ENCODE peak calls at places on chromosomes 1 and 21, in six cellular contexts. Z is T1000, X is H9, W is A172, O is bronchial epithelial cell, J is HTR-8/SVneo. D is an unnamed sample.

GRCh38 chr1:228964178-228964819 is 229.0 kb downstream of the RHOU start:
- DNase-seq in X (peak), O (peak), Z (no peak), J (peak), W (peak), D (no peak)

GRCh38 chr1:157994081-157994581 is 686 bp downstream of the KIRREL1 start:
- DNase-seq in J (no peak), X (no peak), O (no peak), W (no peak), Z (no peak), D (no peak)

GRCh38 chr1:66732407-66733166 is 19.7 kb upstream of the DYNLT5 start:
- DNase-seq in Z (no peak), X (no peak), J (no peak), W (peak), O (peak), D (no peak)

GRCh38 chr1:181033799-181034391 is at the start of gene MR1:
- DNase-seq in X (no peak), Z (peak), W (peak), J (peak), O (peak), D (no peak)

GRCh38 chr1:230170153-230170547 is 103.1 kb downstream of the GALNT2 start:
- DNase-seq in X (peak), J (no peak), Z (no peak), W (no peak), O (no peak), D (no peak)

GRCh38 chr1:1155258-1155657 is 18.4 kb upstream of the TTLL10 start:
- DNase-seq in W (no peak), J (no peak), Z (no peak), X (no peak), O (no peak), D (no peak)

GRCh38 chr1:236417325-236417724 is 23.2 kb downstream of the EDARADD start:
- DNase-seq in W (no peak), J (no peak), X (no peak), O (no peak), Z (no peak), D (no peak)

GRCh38 chr1:235051521-235051920 is 77.1 kb downstream of the TOMM20 start:
- DNase-seq in O (no peak), W (no peak), Z (no peak), X (no peak), J (no peak), D (no peak)

GRCh38 chr1:206470692-206471414 is 577 bp downstream of the IKBKE start:
- DNase-seq in J (peak), Z (no peak), O (peak), X (peak), W (peak), D (no peak)

GRCh38 chr1:110243146-110243545 is 33.0 kb downstream of the KCNC4 start:
- DNase-seq in O (no peak), Z (no peak), J (no peak), X (no peak), W (no peak), D (no peak)

GRCh38 chr1:30975217-30975616 is 66.7 kb upstream of the SDC3 start:
- DNase-seq in W (no peak), Z (no peak), J (no peak), X (no peak), O (no peak), D (no peak)

GRCh38 chr1:63703661-63704060 is 70.2 kb upstream of the ROR1 start:
- DNase-seq in J (no peak), Z (no peak), W (no peak), O (no peak), X (no peak), D (no peak)

GRCh38 chr1:40857737-40858136 is 4.4 kb downstream of the CITED4 start:
- DNase-seq in W (no peak), X (no peak), O (no peak), Z (no peak), J (no peak), D (no peak)

GRCh38 chr21:38126677-38127271 is 130.0 kb upstream of the KCNJ15 start:
- DNase-seq in W (peak), O (peak), J (peak), Z (peak), X (peak), D (peak)

GRCh38 chr1:19949016-19949415 is 25.6 kb upstream of the PLA2G2E start:
- DNase-seq in Z (no peak), X (peak), J (peak), W (peak), O (peak), D (no peak)

GRCh38 chr1:37574834-37575479 is 18.2 kb downstream of the DNALI1 start:
- DNase-seq in W (peak), Z (no peak), X (no peak), O (peak), J (no peak), D (no peak)

GRCh38 chr1:185439727-185440415 is 122.8 kb upstream of the IVNS1ABP start:
- DNase-seq in X (no peak), J (peak), O (peak), W (peak), Z (peak), D (no peak)

GRCh38 chr1:15370268-15370667 is 39.4 kb upstream of the EFHD2 start:
- DNase-seq in W (no peak), X (no peak), Z (no peak), J (no peak), O (no peak), D (no peak)

GRCh38 chr1:92470216-92470615 is 16.5 kb downstream of the GFI1 start:
- DNase-seq in X (no peak), J (no peak), Z (no peak), O (no peak), W (no peak), D (no peak)

GRCh38 chr1:209513226-209513625 is 70.3 kb upstream of the CAMK1G start:
- DNase-seq in Z (no peak), O (peak), W (peak), X (peak), J (peak), D (peak)

GRCh38 chr1:185244015-185244747 is 72.9 kb downstream of the IVNS1ABP start:
- DNase-seq in X (no peak), W (peak), O (peak), Z (peak), J (no peak), D (no peak)

GRCh38 chr21:46532080-46532479 is 72.8 kb downstream of the S100B start:
- DNase-seq in Z (no peak), W (no peak), J (no peak), X (no peak), O (no peak), D (no peak)

GRCh38 chr1:73331726-73332125 is 866.2 kb downstream of the LRRIQ3 start:
- DNase-seq in J (no peak), W (no peak), X (no peak), O (no peak), Z (no peak), D (no peak)

GRCh38 chr1:2382621-2383361 is 8.6 kb downstream of the MORN1 start:
- DNase-seq in Z (no peak), O (peak), J (peak), W (no peak), X (peak), D (no peak)

GRCh38 chr1:76666499-76666898 is 200.8 kb upstream of the ST6GALNAC5 start:
- DNase-seq in W (no peak), X (no peak), J (no peak), O (no peak), Z (no peak), D (no peak)

GRCh38 chr1:46599044-46599970 is 4.8 kb downstream of the MKNK1 start:
- DNase-seq in W (no peak), X (no peak), Z (no peak), O (no peak), J (no peak), D (no peak)

GRCh38 chr1:57996400-57996799 is 550.1 kb downstream of the OMA1 start:
- DNase-seq in Z (no peak), J (no peak), W (no peak), O (no peak), X (no peak), D (no peak)

GRCh38 chr1:198678901-198679329 is 40.1 kb downstream of the PTPRC start:
- DNase-seq in W (no peak), X (peak), Z (no peak), J (no peak), O (no peak), D (no peak)

GRCh38 chr1:88061106-88061829 is 622.8 kb upstream of the PKN2 start:
- DNase-seq in O (peak), Z (no peak), W (peak), J (peak), X (peak), D (peak)

GRCh38 chr1:223410036-223410435 is 16.8 kb downstream of the CCDC185 start:
- DNase-seq in W (no peak), X (no peak), J (no peak), O (no peak), Z (no peak), D (no peak)

GRCh38 chr1:210369425-210369824 is 40.7 kb downstream of the HHAT start:
- DNase-seq in J (no peak), O (no peak), X (peak), W (no peak), Z (no peak), D (no peak)

GRCh38 chr1:235892734-235893413 is 26.2 kb upstream of the LYST start:
- DNase-seq in O (no peak), X (no peak), W (no peak), J (no peak), Z (no peak), D (no peak)

GRCh38 chr1:151723726-151724370 is 2.5 kb downstream of the RIIAD1 start:
- DNase-seq in X (no peak), J (no peak), O (peak), W (no peak), Z (no peak), D (no peak)

GRCh38 chr1:230208619-230209261 is 141.7 kb downstream of the GALNT2 start:
- DNase-seq in W (no peak), X (no peak), J (no peak), Z (no peak), O (no peak), D (no peak)

GRCh38 chr1:108816049-108816882 is 40.6 kb downstream of the AKNAD1 start:
- DNase-seq in W (peak), J (peak), X (peak), Z (peak), O (peak), D (peak)

GRCh38 chr1:154324669-154325582 is at the start of gene ATP8B2:
- DNase-seq in W (peak), Z (peak), J (peak), X (peak), O (peak), D (peak)

GRCh38 chr21:32245971-32246370 is 32.9 kb downstream of the MIS18A start:
- DNase-seq in O (no peak), X (no peak), J (no peak), Z (no peak), W (no peak), D (no peak)